ENCODE peak calls at places on chromosomes 6 and 20, in four cellular contexts. One of them, this sample, is unnamed.

GRCh38 chr20:18916886-18917785 is 103.6 kb downstream of the SCP2D1 start:
- DNase-seq in heart left ventricle: no peak
- DNase-seq in mammary epithelial cell: no peak
- DNase-seq in fibroblast of mammary gland: no peak
- DNase-seq in this sample: no peak

GRCh38 chr6:20168668-20169633 is 43.3 kb downstream of the MBOAT1 start:
- DNase-seq in mammary epithelial cell: no peak
- DNase-seq in heart left ventricle: no peak
- DNase-seq in fibroblast of mammary gland: peak
- DNase-seq in this sample: no peak

GRCh38 chr20:46975976-46976375 is 81.3 kb downstream of the EYA2 start:
- DNase-seq in mammary epithelial cell: no peak
- DNase-seq in fibroblast of mammary gland: no peak
- DNase-seq in heart left ventricle: no peak
- DNase-seq in this sample: no peak

GRCh38 chr6:39375405-39375804 is 52.9 kb upstream of the KCNK16 start:
- DNase-seq in heart left ventricle: no peak
- DNase-seq in mammary epithelial cell: no peak
- DNase-seq in fibroblast of mammary gland: no peak
- DNase-seq in this sample: no peak

GRCh38 chr6:47661960-47662359 is 36.4 kb upstream of the ADGRF4 start:
- DNase-seq in heart left ventricle: no peak
- DNase-seq in mammary epithelial cell: no peak
- DNase-seq in fibroblast of mammary gland: no peak
- DNase-seq in this sample: no peak

GRCh38 chr6:169250660-169251059 is 3.0 kb downstream of the THBS2 start:
- DNase-seq in fibroblast of mammary gland: peak
- DNase-seq in heart left ventricle: no peak
- DNase-seq in mammary epithelial cell: peak
- DNase-seq in this sample: peak

GRCh38 chr20:53581444-53582311 is 12.0 kb downstream of the ZNF217 start:
- DNase-seq in heart left ventricle: no peak
- DNase-seq in mammary epithelial cell: no peak
- DNase-seq in fibroblast of mammary gland: no peak
- DNase-seq in this sample: no peak

GRCh38 chr6:32153252-32153834 is 598 bp upstream of the PPT2 start:
- DNase-seq in mammary epithelial cell: peak
- DNase-seq in heart left ventricle: no peak
- DNase-seq in fibroblast of mammary gland: peak
- DNase-seq in this sample: no peak

GRCh38 chr6:35086636-35087360 is 54.3 kb downstream of the TCP11 start:
- DNase-seq in fibroblast of mammary gland: no peak
- DNase-seq in mammary epithelial cell: no peak
- DNase-seq in heart left ventricle: no peak
- DNase-seq in this sample: no peak

GRCh38 chr6:100343678-100344077 is 121.0 kb downstream of the SIM1 start:
- DNase-seq in heart left ventricle: no peak
- DNase-seq in fibroblast of mammary gland: peak
- DNase-seq in mammary epithelial cell: no peak
- DNase-seq in this sample: no peak

GRCh38 chr6:13012271-13012670 is 295.7 kb downstream of the PHACTR1 start:
- DNase-seq in fibroblast of mammary gland: no peak
- DNase-seq in mammary epithelial cell: no peak
- DNase-seq in heart left ventricle: no peak
- DNase-seq in this sample: no peak

GRCh38 chr6:24149836-24150235 is 23.8 kb downstream of the NRSN1 start:
- DNase-seq in heart left ventricle: no peak
- DNase-seq in fibroblast of mammary gland: no peak
- DNase-seq in mammary epithelial cell: no peak
- DNase-seq in this sample: no peak

GRCh38 chr6:92979281-92979680 is 440.1 kb downstream of the EPHA7 start:
- DNase-seq in mammary epithelial cell: no peak
- DNase-seq in fibroblast of mammary gland: no peak
- DNase-seq in heart left ventricle: no peak
- DNase-seq in this sample: no peak

GRCh38 chr6:7074870-7075269 is 32.9 kb upstream of the RREB1 start:
- DNase-seq in heart left ventricle: no peak
- DNase-seq in fibroblast of mammary gland: no peak
- DNase-seq in mammary epithelial cell: no peak
- DNase-seq in this sample: no peak

DNA sequence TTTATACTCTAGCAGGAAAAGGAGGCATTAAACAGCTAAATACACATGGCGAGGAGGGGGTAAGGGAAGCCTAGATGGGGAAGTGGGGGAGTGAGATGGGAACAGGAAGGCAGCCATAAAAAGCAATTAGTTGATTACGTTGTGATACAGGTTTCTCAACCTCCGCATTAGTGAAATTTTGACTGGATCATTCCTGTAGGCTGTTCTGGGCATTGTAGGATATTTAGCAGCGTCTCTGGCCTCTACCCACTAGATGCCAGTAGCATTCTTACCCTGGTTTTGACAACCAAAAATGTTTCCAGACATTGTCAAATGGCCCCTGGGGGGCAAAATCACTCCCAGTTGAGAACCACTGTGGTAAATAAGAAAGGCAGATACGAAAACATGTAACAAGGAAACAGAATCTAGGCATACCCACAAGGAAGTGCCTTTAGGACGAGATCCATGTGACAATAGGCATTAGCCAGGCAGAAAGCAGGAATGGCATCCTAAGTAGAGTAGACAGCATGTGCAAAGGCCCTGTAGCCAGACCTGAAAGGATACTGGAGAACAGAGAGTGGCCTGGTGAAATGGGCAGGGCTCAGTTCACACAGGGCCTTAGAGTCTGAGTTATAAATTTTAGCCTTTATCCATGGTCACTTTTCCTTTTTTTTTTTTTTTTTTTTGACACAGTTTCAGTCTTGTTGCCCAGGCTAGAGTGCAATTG is 25.8 kb upstream of the PTPN1 start:
- DNase-seq in mammary epithelial cell: peak
- DNase-seq in heart left ventricle: no peak
- DNase-seq in fibroblast of mammary gland: no peak
- DNase-seq in this sample: no peak
- TF ChIP-seq CTCF in mammary epithelial cell: peak
- TF ChIP-seq CTCF in heart left ventricle: no peak
- TF ChIP-seq CTCF in fibroblast of mammary gland: peak
- TF ChIP-seq CTCF in this sample: no peak

DNA sequence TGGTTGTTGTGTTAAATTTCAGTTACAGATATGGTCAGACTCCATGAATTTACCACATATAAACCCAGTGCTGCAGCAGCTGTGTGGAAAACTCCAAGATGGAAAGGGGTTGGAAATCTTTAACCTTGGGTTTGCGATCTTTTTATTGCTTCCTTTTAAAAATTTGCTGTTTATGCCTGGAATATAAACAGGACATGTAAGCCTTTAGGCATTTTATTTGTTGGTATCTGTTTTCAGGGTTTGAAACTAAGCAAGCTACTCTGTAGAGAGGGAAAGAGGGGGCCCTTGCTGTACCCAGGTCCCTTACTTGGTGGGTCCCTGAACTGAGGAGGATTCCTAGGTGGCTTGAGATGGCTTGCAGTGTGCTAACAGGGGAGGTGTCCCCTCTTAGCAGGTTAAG is 800 bp downstream of the PKIG start:
- DNase-seq in fibroblast of mammary gland: no peak
- DNase-seq in mammary epithelial cell: no peak
- DNase-seq in heart left ventricle: no peak
- DNase-seq in this sample: no peak
- H3K4me3 ChIP-seq in fibroblast of mammary gland: peak
- H3K4me3 ChIP-seq in mammary epithelial cell: no peak
- H3K4me3 ChIP-seq in heart left ventricle: peak
- H3K4me3 ChIP-seq in this sample: peak

GRCh38 chr6:3264356-3264755 is 5.6 kb downstream of the PSMG4 start:
- DNase-seq in heart left ventricle: no peak
- DNase-seq in mammary epithelial cell: no peak
- DNase-seq in fibroblast of mammary gland: no peak
- DNase-seq in this sample: no peak
- TF ChIP-seq CTCF in heart left ventricle: no peak
- TF ChIP-seq CTCF in mammary epithelial cell: no peak
- TF ChIP-seq CTCF in fibroblast of mammary gland: no peak
- TF ChIP-seq CTCF in this sample: no peak

GRCh38 chr6:119735500-119735899 is 385.9 kb upstream of the MAN1A1 start:
- DNase-seq in fibroblast of mammary gland: no peak
- DNase-seq in heart left ventricle: no peak
- DNase-seq in mammary epithelial cell: no peak
- DNase-seq in this sample: no peak
- H3K4me3 ChIP-seq in fibroblast of mammary gland: no peak
- H3K4me3 ChIP-seq in heart left ventricle: no peak
- H3K4me3 ChIP-seq in mammary epithelial cell: no peak
- H3K4me3 ChIP-seq in this sample: no peak

DNA sequence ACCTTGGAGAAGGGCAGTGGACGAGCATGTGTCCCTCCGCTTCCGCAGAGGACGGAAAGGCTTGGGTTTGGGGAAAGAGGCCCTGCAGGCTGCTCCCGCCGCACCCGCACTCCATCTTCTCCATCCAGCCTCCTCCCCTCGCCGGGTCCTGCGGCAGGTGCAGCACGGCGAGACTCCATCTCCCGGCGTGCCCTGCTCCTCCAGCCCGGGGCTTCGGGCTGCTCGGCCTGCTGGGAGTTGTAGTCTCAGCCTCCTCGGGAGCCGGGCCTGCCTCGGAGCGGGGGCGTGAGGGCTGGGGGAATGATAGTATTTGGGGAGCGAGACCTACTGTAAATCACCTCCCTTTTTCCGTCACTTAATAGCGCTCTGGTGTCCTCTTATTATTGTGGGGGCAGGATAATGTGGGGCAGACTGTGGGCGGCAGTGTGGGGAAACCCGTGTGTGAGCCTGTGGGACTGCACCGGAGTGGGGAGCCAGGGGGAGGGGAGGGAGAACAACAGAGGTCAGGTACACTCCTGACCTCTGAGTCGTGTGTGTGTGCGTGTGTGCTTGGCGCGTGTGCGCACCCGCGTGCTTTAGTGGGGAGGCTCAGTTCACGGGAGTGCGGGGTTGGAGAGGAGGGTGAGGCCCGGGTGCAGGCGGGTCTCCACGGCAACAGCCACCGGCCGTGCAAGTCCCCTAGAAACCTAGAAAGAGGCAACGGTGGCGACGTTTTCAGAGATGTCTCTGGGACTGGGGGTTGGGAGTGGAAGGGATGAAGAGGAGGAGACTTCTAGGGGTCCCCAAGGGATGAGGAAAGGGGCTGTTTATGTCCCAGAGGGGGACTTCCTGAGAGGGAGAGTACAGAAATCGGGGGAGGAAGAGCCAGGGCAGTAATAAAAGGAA is 4.1 kb downstream of the TTBK1 start:
- DNase-seq in mammary epithelial cell: peak
- DNase-seq in fibroblast of mammary gland: peak
- DNase-seq in heart left ventricle: peak
- DNase-seq in this sample: no peak
- TF ChIP-seq CTCF in mammary epithelial cell: no peak
- TF ChIP-seq CTCF in fibroblast of mammary gland: no peak
- TF ChIP-seq CTCF in heart left ventricle: no peak
- TF ChIP-seq CTCF in this sample: no peak

GRCh38 chr20:37914672-37915433 is 11.9 kb downstream of the VSTM2L start:
- DNase-seq in heart left ventricle: no peak
- DNase-seq in mammary epithelial cell: no peak
- DNase-seq in fibroblast of mammary gland: no peak
- DNase-seq in this sample: no peak
- H3K4me3 ChIP-seq in heart left ventricle: peak
- H3K4me3 ChIP-seq in mammary epithelial cell: no peak
- H3K4me3 ChIP-seq in fibroblast of mammary gland: no peak
- H3K4me3 ChIP-seq in this sample: no peak

DNA sequence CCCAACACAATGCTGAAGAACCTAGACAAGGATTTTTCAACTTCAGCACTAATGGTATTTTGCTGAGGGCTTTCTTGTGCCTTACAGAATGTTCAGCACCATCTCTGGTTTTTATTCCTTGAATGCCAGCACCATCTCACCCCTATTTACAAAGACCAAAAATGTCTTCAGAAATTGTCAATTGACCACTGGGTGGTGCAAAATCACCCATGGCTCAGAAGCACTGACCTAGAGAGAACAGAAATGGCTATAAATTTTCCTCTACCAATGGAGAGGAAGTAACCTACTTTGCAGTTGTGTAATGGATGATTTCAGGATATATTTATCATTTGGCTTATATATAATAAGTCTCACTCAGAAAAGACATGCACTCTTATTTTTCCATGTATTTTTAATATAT is 431.0 kb upstream of the IRAK1BP1 start:
- DNase-seq in heart left ventricle: no peak
- DNase-seq in mammary epithelial cell: peak
- DNase-seq in fibroblast of mammary gland: peak
- DNase-seq in this sample: peak
- TF ChIP-seq CTCF in heart left ventricle: no peak
- TF ChIP-seq CTCF in mammary epithelial cell: peak
- TF ChIP-seq CTCF in fibroblast of mammary gland: peak
- TF ChIP-seq CTCF in this sample: peak

GRCh38 chr6:142856857-142857608 is 87.9 kb downstream of the HIVEP2 start:
- DNase-seq in fibroblast of mammary gland: no peak
- DNase-seq in mammary epithelial cell: no peak
- DNase-seq in heart left ventricle: no peak
- DNase-seq in this sample: no peak

GRCh38 chr6:142854589-142855488 is 90.1 kb downstream of the HIVEP2 start:
- DNase-seq in fibroblast of mammary gland: no peak
- DNase-seq in mammary epithelial cell: no peak
- DNase-seq in heart left ventricle: no peak
- DNase-seq in this sample: no peak

GRCh38 chr6:142857609-142858195 is 87.3 kb downstream of the HIVEP2 start:
- DNase-seq in mammary epithelial cell: no peak
- DNase-seq in heart left ventricle: no peak
- DNase-seq in fibroblast of mammary gland: no peak
- DNase-seq in this sample: no peak

GRCh38 chr6:142856607-142856856 is 88.4 kb downstream of the HIVEP2 start:
- DNase-seq in mammary epithelial cell: no peak
- DNase-seq in fibroblast of mammary gland: no peak
- DNase-seq in heart left ventricle: no peak
- DNase-seq in this sample: no peak

GRCh38 chr6:142855877-142856606 is 88.9 kb downstream of the HIVEP2 start:
- DNase-seq in fibroblast of mammary gland: no peak
- DNase-seq in heart left ventricle: no peak
- DNase-seq in mammary epithelial cell: no peak
- DNase-seq in this sample: no peak
- H3K4me3 ChIP-seq in fibroblast of mammary gland: no peak
- H3K4me3 ChIP-seq in heart left ventricle: no peak
- H3K4me3 ChIP-seq in mammary epithelial cell: no peak
- H3K4me3 ChIP-seq in this sample: no peak

GRCh38 chr6:76682842-76683241 is 610.4 kb upstream of the IMPG1 start:
- DNase-seq in fibroblast of mammary gland: peak
- DNase-seq in heart left ventricle: no peak
- DNase-seq in mammary epithelial cell: no peak
- DNase-seq in this sample: no peak
- TF ChIP-seq CTCF in fibroblast of mammary gland: peak
- TF ChIP-seq CTCF in heart left ventricle: peak
- TF ChIP-seq CTCF in mammary epithelial cell: peak
- TF ChIP-seq CTCF in this sample: peak

DNA sequence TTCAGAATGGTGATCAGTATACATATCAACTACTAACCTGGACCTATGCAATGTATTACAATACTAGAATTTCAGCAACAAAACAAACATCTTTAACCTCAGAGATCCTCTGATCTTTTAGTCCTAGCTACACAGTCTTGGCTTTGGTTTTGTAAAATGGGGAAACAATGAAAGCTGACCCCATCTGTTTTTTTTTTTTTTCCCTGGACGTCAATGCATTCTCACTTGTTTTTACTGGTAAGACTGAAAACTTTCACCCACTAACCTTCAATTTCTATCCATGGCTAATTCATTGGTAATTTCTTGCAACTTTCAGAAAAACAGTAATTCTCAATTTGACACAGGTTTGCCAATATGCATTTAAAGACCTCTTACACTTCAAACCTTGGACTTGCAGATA is 3.0 kb downstream of the KIF13A start:
- DNase-seq in heart left ventricle: no peak
- DNase-seq in fibroblast of mammary gland: no peak
- DNase-seq in mammary epithelial cell: no peak
- DNase-seq in this sample: no peak
- H3K4me3 ChIP-seq in heart left ventricle: peak
- H3K4me3 ChIP-seq in fibroblast of mammary gland: no peak
- H3K4me3 ChIP-seq in mammary epithelial cell: peak
- H3K4me3 ChIP-seq in this sample: no peak